ENCODE peak calls at places on chromosomes 13 and 19, in four cellular contexts. T, U, G and Z are unnamed samples.

GRCh38 chr19:5824791-5825577 is 14.5 kb downstream of the FUT6 start:
- DNase-seq in G (no peak), T (no peak), U (no peak), Z (no peak)

GRCh38 chr19:10712041-10712440 is 5.8 kb upstream of the DNM2 start:
- DNase-seq in G (no peak), T (no peak), U (no peak), Z (no peak)

GRCh38 chr19:36110487-36111199 is at the start of gene OVOL3:
- DNase-seq in T (no peak), G (no peak), U (no peak), Z (no peak)

GRCh38 chr13:51240888-51241475 is 18.8 kb downstream of the FAM124A start:
- DNase-seq in T (no peak), U (no peak), G (no peak), Z (no peak)

GRCh38 chr13:19661126-19661525 is 27.7 kb downstream of the MPHOSPH8 start:
- DNase-seq in G (no peak), U (no peak), T (no peak), Z (no peak)

GRCh38 chr19:1279782-1280341 is 4.5 kb downstream of the FAM174C start:
- DNase-seq in G (peak), U (peak), T (peak), Z (peak)

GRCh38 chr19:28424662-28425430 is 788.1 kb downstream of the UQCRFS1 start:
- DNase-seq in T (no peak), U (no peak), G (no peak), Z (no peak)

GRCh38 chr19:2602391-2603181 is 99.9 kb downstream of the GNG7 start:
- DNase-seq in U (peak), G (no peak), T (no peak), Z (no peak)

GRCh38 chr19:35513975-35514809 is 743 bp upstream of the DMKN start:
- DNase-seq in T (no peak), U (no peak), G (no peak), Z (peak)

GRCh38 chr13:45219938-45220375 is 19.1 kb upstream of the KCTD4 start:
- DNase-seq in G (no peak), U (peak), T (no peak), Z (peak)

GRCh38 chr13:49258097-49258796 is 10.5 kb downstream of the CDADC1 start:
- DNase-seq in T (no peak), U (no peak), G (no peak), Z (no peak)

GRCh38 chr13:44068169-44068568 is 188.5 kb downstream of the LACC1 start:
- DNase-seq in G (no peak), T (no peak), U (no peak), Z (no peak)

GRCh38 chr13:48304132-48304876 is 753 bp downstream of the RB1 start:
- DNase-seq in G (no peak), U (peak), T (no peak), Z (peak)

GRCh38 chr13:62551588-62551987 is 1135.9 kb upstream of the PCDH20 start:
- DNase-seq in U (no peak), G (no peak), T (no peak), Z (no peak)

GRCh38 chr13:37457594-37457993 is 141.0 kb downstream of the POSTN start:
- DNase-seq in T (no peak), G (no peak), U (peak), Z (no peak)

GRCh38 chr19:3055741-3056453 is 6.4 kb downstream of the TLE5 start:
- DNase-seq in U (peak), G (no peak), T (no peak), Z (peak)

GRCh38 chr19:18637644-18638630 is 1.1 kb downstream of the KLHL26 start:
- DNase-seq in T (no peak), G (no peak), U (peak), Z (peak)

GRCh38 chr19:1970003-1970805 is 29.2 kb downstream of the CSNK1G2 start:
- DNase-seq in U (peak), G (no peak), T (no peak), Z (peak)

GRCh38 chr13:41897126-41897525 is 63.8 kb downstream of the VWA8 start:
- DNase-seq in G (no peak), T (no peak), U (no peak), Z (no peak)

GRCh38 chr19:46069841-46070341 is 29.1 kb upstream of the IGFL4 start:
- DNase-seq in G (no peak), T (no peak), U (peak), Z (no peak)

GRCh38 chr13:51970251-51970793 is 40.9 kb downstream of the ATP7B start:
- DNase-seq in U (no peak), G (no peak), T (no peak), Z (peak)